ENCODE peak calls at places on chromosome 13, in six cellular contexts. One of them, this sample, is unnamed.

GRCh38 chr13:40170982-40171381 is 495.5 kb downstream of the FOXO1 start:
- DNase-seq in AG20443: no peak
- DNase-seq in GDM1: no peak
- DNase-seq in NCI-H1436: no peak
- DNase-seq in NB4: no peak
- DNase-seq in NCI-H1092: no peak
- DNase-seq in this sample: no peak

GRCh38 chr13:43223206-43223605 is 199.8 kb downstream of the DNAJC15 start:
- DNase-seq in GDM1: no peak
- DNase-seq in NCI-H1436: no peak
- DNase-seq in NCI-H1092: no peak
- DNase-seq in AG20443: no peak
- DNase-seq in NB4: no peak
- DNase-seq in this sample: no peak

GRCh38 chr13:102484329-102484728 is 82.5 kb upstream of the FGF14 start:
- DNase-seq in NCI-H1092: no peak
- DNase-seq in GDM1: no peak
- DNase-seq in NCI-H1436: no peak
- DNase-seq in NB4: peak
- DNase-seq in AG20443: no peak
- DNase-seq in this sample: no peak

GRCh38 chr13:75931116-75931515 is 295.0 kb downstream of the LMO7 start:
- DNase-seq in GDM1: no peak
- DNase-seq in NB4: no peak
- DNase-seq in AG20443: peak
- DNase-seq in NCI-H1436: no peak
- DNase-seq in NCI-H1092: no peak
- DNase-seq in this sample: no peak

GRCh38 chr13:113786262-113786841 is 27.3 kb downstream of the TMEM255B start:
- DNase-seq in AG20443: no peak
- DNase-seq in NB4: no peak
- DNase-seq in NCI-H1092: no peak
- DNase-seq in GDM1: no peak
- DNase-seq in NCI-H1436: no peak
- DNase-seq in this sample: no peak

GRCh38 chr13:80979035-80979641 is 638.2 kb upstream of the SPRY2 start:
- DNase-seq in AG20443: peak
- DNase-seq in NCI-H1092: peak
- DNase-seq in GDM1: peak
- DNase-seq in NCI-H1436: peak
- DNase-seq in NB4: peak
- DNase-seq in this sample: peak

GRCh38 chr13:103067751-103068563 is 1.7 kb upstream of the SLC10A2 start:
- DNase-seq in NB4: no peak
- DNase-seq in AG20443: no peak
- DNase-seq in NCI-H1092: no peak
- DNase-seq in GDM1: no peak
- DNase-seq in NCI-H1436: no peak
- DNase-seq in this sample: no peak

GRCh38 chr13:32211788-32212187 is 103.4 kb downstream of the ZAR1L start:
- DNase-seq in NB4: no peak
- DNase-seq in GDM1: no peak
- DNase-seq in NCI-H1436: no peak
- DNase-seq in NCI-H1092: no peak
- DNase-seq in AG20443: peak
- DNase-seq in this sample: peak

GRCh38 chr13:20397896-20398295 is 127.8 kb downstream of the CRYL1 start:
- DNase-seq in NCI-H1092: no peak
- DNase-seq in AG20443: no peak
- DNase-seq in NCI-H1436: no peak
- DNase-seq in GDM1: no peak
- DNase-seq in NB4: no peak
- DNase-seq in this sample: no peak

GRCh38 chr13:97434417-97435296 is 688 bp downstream of the RAP2A start:
- DNase-seq in NCI-H1092: no peak
- DNase-seq in NB4: peak
- DNase-seq in NCI-H1436: no peak
- DNase-seq in GDM1: peak
- DNase-seq in AG20443: peak
- DNase-seq in this sample: peak

This sample was measured in gastrocnemius medialis.